ENCODE peak calls at places on chromosomes 16 and 17, in five cellular contexts. O is GM20000, M is breast epithelium, L is GM23338, U is cardiac muscle cell. P is an unnamed sample.

GRCh38 chr16:4214215-4214621 is 27.7 kb downstream of the SRL start:
- DNase-seq in O (no peak), M (peak), L (no peak), U (no peak), P (no peak)

GRCh38 chr17:2102931-2103398 is 48.1 kb downstream of the HIC1 start:
- DNase-seq in O (no peak), M (no peak), L (no peak), U (no peak), P (no peak)

GRCh38 chr16:16045311-16045710 is 95.9 kb downstream of the ABCC1 start:
- DNase-seq in O (no peak), M (no peak), L (no peak), U (no peak), P (no peak)

GRCh38 chr17:81000631-81001357 is 9.2 kb downstream of the CHMP6 start:
- DNase-seq in O (peak), M (no peak), L (no peak), U (no peak), P (no peak)

GRCh38 chr16:55642611-55643010 is 13.2 kb upstream of the SLC6A2 start:
- DNase-seq in O (no peak), M (no peak), L (no peak), U (no peak), P (no peak)

GRCh38 chr17:67055041-67055443 is 10.7 kb downstream of the CACNG1 start:
- DNase-seq in O (no peak), M (peak), L (no peak), U (no peak), P (no peak)

GRCh38 chr17:39450051-39450450 is 1.0 kb downstream of the MED1 start:
- DNase-seq in O (no peak), M (no peak), L (no peak), U (no peak), P (no peak)

GRCh38 chr17:72613411-72614292 is 478.8 kb downstream of the SLC39A11 start:
- DNase-seq in O (no peak), M (no peak), L (no peak), U (no peak), P (no peak)

GRCh38 chr17:67223924-67224323 is 21.1 kb downstream of the HELZ start:
- DNase-seq in O (no peak), M (no peak), L (no peak), U (no peak), P (no peak)

GRCh38 chr17:14407541-14407940 is 106.7 kb downstream of the HS3ST3B1 start:
- DNase-seq in O (no peak), M (no peak), L (no peak), U (no peak), P (no peak)

GRCh38 chr16:84226026-84226425 is 13.8 kb downstream of the KCNG4 start:
- DNase-seq in O (no peak), M (no peak), L (no peak), U (no peak), P (no peak)

GRCh38 chr16:84227548-84227947 is 12.3 kb downstream of the KCNG4 start:
- DNase-seq in O (no peak), M (no peak), L (no peak), U (no peak), P (no peak)

GRCh38 chr16:84225126-84225525 is 14.7 kb downstream of the KCNG4 start:
- DNase-seq in O (no peak), M (no peak), L (no peak), U (no peak), P (no peak)

GRCh38 chr16:84224554-84224953 is 15.3 kb downstream of the KCNG4 start:
- DNase-seq in O (no peak), M (no peak), L (no peak), U (no peak), P (no peak)

GRCh38 chr16:84225571-84225970 is 14.2 kb downstream of the KCNG4 start:
- DNase-seq in O (no peak), M (no peak), L (no peak), U (no peak), P (no peak)
- TF ChIP-seq CTCF in O (no peak), M (no peak), L (no peak), U (no peak), P (no peak)

GRCh38 chr16:68700120-68700519 is 37.0 kb upstream of the CDH1 start:
- DNase-seq in O (no peak), M (no peak), L (no peak), U (no peak), P (no peak)

GRCh38 chr16:68698091-68698490 is 39.0 kb upstream of the CDH1 start:
- DNase-seq in O (no peak), M (no peak), L (no peak), U (no peak), P (no peak)

GRCh38 chr16:68695575-68695974 is 41.5 kb upstream of the CDH1 start:
- DNase-seq in O (no peak), M (no peak), L (no peak), U (no peak), P (no peak)

GRCh38 chr16:68696514-68696913 is 40.6 kb upstream of the CDH1 start:
- DNase-seq in O (no peak), M (no peak), L (no peak), U (no peak), P (no peak)
- TF ChIP-seq CTCF in O (no peak), M (no peak), L (no peak), U (no peak), P (no peak)

GRCh38 chr17:79174905-79175856 is 100.6 kb downstream of the ENGASE start:
- DNase-seq in O (no peak), M (no peak), L (no peak), U (no peak), P (no peak)

GRCh38 chr17:79179334-79179733 is 104.7 kb downstream of the ENGASE start:
- DNase-seq in O (no peak), M (no peak), L (no peak), U (no peak), P (no peak)

GRCh38 chr17:79180358-79181005 is 105.9 kb downstream of the ENGASE start:
- DNase-seq in O (no peak), M (no peak), L (no peak), U (no peak), P (no peak)

GRCh38 chr17:79176792-79177601 is 102.4 kb downstream of the ENGASE start:
- DNase-seq in O (no peak), M (no peak), L (no peak), U (no peak), P (no peak)

DNA sequence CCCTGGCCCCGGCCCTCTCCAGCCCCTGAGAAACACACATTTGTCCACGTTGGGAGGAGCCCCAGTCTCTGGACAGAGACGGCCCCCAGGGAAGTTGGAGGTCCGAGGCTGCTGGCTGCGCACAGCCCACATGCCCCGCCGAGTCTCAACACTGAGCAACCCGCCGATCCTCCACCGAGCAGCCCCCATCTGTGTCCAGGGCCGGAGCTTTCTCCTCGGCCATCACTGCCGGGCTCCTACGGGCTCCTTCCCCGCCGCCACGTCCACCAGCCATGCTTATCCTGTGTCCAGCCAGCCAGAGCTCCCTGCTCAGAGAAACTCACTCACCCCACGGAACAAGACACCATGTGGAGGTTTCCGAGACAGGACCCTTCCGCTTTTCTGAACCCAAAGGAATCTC is 103.3 kb downstream of the ENGASE start:
- DNase-seq in O (no peak), M (no peak), L (no peak), U (no peak), P (no peak)
- TF ChIP-seq CTCF in O (no peak), M (no peak), L (no peak), U (no peak), P (no peak)

GRCh38 chr17:76528528-76529223 is 8.8 kb downstream of the CYGB start:
- DNase-seq in O (no peak), M (no peak), L (no peak), U (no peak), P (no peak)

GRCh38 chr17:76529643-76530488 is 7.6 kb downstream of the CYGB start:
- DNase-seq in O (no peak), M (peak), L (no peak), U (peak), P (no peak)

GRCh38 chr17:76529224-76529642 is 8.3 kb downstream of the CYGB start:
- DNase-seq in O (no peak), M (peak), L (no peak), U (no peak), P (no peak)

GRCh38 chr17:76528156-76528527 is 9.4 kb downstream of the CYGB start:
- DNase-seq in O (no peak), M (no peak), L (no peak), U (no peak), P (no peak)

DNA sequence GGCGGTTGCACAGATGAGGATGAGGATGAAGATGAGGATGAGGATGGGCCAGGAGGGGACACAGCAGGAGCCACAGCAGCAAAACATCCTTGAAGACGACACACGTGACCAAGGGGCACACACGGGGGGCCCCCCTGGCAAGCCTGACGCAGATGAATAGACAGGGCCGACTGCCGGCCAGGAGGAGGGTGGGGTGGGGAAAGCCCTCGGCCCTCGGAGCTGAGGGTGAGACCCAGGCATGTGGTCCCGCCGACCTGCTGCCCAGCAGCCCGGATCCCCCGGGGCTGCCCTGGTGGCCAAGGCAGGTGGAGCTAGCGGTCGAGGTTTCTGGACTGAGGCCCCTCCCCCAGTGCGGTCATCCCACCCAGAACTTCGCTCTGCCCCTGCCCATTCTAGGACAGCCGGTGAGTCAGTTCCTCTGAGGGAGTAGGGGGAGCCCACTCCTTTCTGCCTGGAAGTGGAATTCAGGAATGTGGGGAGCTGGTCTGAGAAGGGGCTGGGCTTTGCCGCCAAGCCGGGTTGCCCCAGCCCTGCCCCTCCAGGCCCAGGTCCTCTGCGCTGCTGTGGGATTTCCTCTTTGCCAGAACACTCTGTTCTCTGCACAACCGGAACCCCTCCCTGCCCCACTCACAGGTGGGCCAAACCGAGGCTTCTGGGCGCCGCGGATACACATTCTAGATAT is 9.9 kb downstream of the CYGB start:
- DNase-seq in O (peak), M (no peak), L (peak), U (no peak), P (peak)
- TF ChIP-seq CTCF in O (no peak), M (peak), L (no peak), U (no peak), P (no peak)

DNA sequence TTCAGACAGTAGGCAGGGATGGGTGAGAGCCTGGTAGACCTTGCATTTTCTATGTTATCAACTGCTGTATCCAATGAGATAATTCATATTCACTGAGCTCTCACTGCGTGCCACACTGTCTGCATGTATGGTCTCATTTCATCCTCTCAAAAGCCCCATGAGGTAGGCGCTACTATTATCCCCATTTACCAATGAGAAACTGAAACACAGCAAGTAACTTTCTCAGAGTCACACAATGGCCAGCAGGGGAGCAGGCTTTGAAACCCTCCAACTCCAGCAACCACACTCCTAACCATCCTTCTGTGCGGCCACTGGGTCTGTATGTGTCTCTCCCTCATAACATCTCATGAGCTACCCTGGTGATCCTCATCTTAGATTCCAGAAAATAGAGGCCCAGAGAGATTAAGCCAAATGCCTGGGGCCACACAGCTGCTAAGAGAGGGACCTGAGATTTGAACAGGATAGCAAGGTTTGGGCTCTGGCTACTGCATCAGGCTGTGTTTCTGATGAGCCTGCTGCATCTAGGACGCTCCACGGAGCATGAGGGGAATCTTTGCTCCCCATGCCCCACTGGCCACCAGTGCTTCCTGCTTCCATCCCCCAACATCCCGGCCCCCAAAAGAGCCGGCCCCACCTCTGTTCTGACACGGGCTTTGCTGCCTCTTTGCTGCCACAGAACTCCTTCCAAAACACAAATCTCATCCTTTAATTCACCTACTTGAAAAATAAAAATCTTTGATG is 3.2 kb downstream of the CCR7 start:
- DNase-seq in O (no peak), M (no peak), L (no peak), U (no peak), P (no peak)
- TF ChIP-seq CTCF in O (no peak), M (no peak), L (no peak), U (peak), P (peak)

GRCh38 chr17:29036584-29036983 is 6.4 kb upstream of the PIPOX start:
- DNase-seq in O (no peak), M (no peak), L (no peak), U (no peak), P (no peak)
- TF ChIP-seq CTCF in O (no peak), M (no peak), L (peak), U (no peak), P (no peak)